ENCODE peak calls at places on chromosomes 13 and 19, in four cellular contexts. X is AG10803, G is lung, L is epithelial cell of esophagus. H is an unnamed sample.

GRCh38 chr19:3516675-3517207 is 10.6 kb downstream of the FZR1 start:
- DNase-seq in G (no peak), L (peak), X (no peak), H (no peak)

GRCh38 chr13:110287031-110287828 is 19.7 kb downstream of the COL4A1 start:
- DNase-seq in L (peak), G (no peak), X (no peak), H (no peak)

GRCh38 chr19:32318884-32319520 is 26.4 kb upstream of the ZNF507 start:
- DNase-seq in L (peak), X (no peak), G (no peak), H (peak)

GRCh38 chr19:55226273-55226672 is 2.3 kb downstream of the TMEM86B start:
- DNase-seq in G (no peak), L (no peak), X (no peak), H (no peak)

GRCh38 chr13:40445557-40445990 is 220.9 kb downstream of the FOXO1 start:
- DNase-seq in L (peak), G (no peak), X (no peak), H (peak)

GRCh38 chr13:110304256-110304655 is 2.7 kb downstream of the COL4A1 start:
- DNase-seq in X (peak), G (no peak), L (peak), H (no peak)

GRCh38 chr13:46077260-46077659 is 24.7 kb upstream of the ZC3H13 start:
- DNase-seq in X (no peak), L (no peak), G (no peak), H (no peak)

GRCh38 chr19:17829855-17830566 is 8.7 kb upstream of the INSL3 start:
- DNase-seq in G (no peak), X (peak), L (peak), H (no peak)

GRCh38 chr19:34556500-34556899 is 74.9 kb downstream of the WTIP start:
- DNase-seq in X (peak), G (no peak), L (no peak), H (no peak)

GRCh38 chr19:12666305-12667048 is at the start of the genes MAN2B1 and WDR83:
- DNase-seq in G (peak), L (peak), X (peak), H (peak)

GRCh38 chr19:13118424-13119193 is 545 bp downstream of the NACC1 start:
- DNase-seq in L (peak), G (peak), X (no peak), H (peak)

GRCh38 chr13:114061047-114061446 is 71.4 kb downstream of the RASA3 start:
- DNase-seq in X (no peak), L (no peak), G (no peak), H (no peak)

GRCh38 chr19:5220361-5220760 is 120.3 kb downstream of the PTPRS start:
- DNase-seq in G (no peak), L (no peak), X (no peak), H (no peak)

GRCh38 chr19:38321646-38322323 is 2.1 kb downstream of the KCNK6 start:
- DNase-seq in X (peak), L (peak), G (no peak), H (no peak)

GRCh38 chr13:90230311-90230710 is 1117.2 kb upstream of the MIR17HG start:
- DNase-seq in L (no peak), X (no peak), G (no peak), H (no peak)

GRCh38 chr19:4399871-4400768 is at the start of gene SH3GL1:
- DNase-seq in L (peak), G (peak), X (peak), H (peak)

GRCh38 chr13:50393641-50394040 is 378.4 kb downstream of the KCNRG start:
- DNase-seq in X (no peak), L (peak), G (no peak), H (no peak)

GRCh38 chr19:15223649-15224371 is 8.4 kb downstream of the EPHX3 start:
- DNase-seq in X (no peak), L (no peak), G (no peak), H (no peak)

GRCh38 chr13:99062593-99062992 is 84.7 kb upstream of the DOCK9 start:
- DNase-seq in X (peak), L (peak), G (no peak), H (peak)

GRCh38 chr19:23991170-23991569 is 76.5 kb downstream of the ZNF726 start:
- DNase-seq in G (no peak), L (peak), X (no peak), H (peak)

GRCh38 chr19:45153339-45154063 is 7.3 kb downstream of the NKPD1 start:
- DNase-seq in L (no peak), X (peak), G (no peak), H (peak)

GRCh38 chr13:97330448-97330847 is 103.5 kb upstream of the RAP2A start:
- DNase-seq in X (no peak), L (no peak), G (no peak), H (no peak)

GRCh38 chr19:28009696-28010095 is 1203.3 kb downstream of the UQCRFS1 start:
- DNase-seq in L (no peak), G (no peak), X (peak), H (no peak)

H was measured in thyroid gland.